ENCODE peak calls at places on chromosomes 12 and 14, in five cellular contexts. F, K, R, A and G are unnamed samples.

GRCh38 chr12:101107032-101107763 is 102.8 kb downstream of the SLC5A8 start:
- DNase-seq in F (no peak), K (no peak), R (no peak), A (no peak), G (no peak)

GRCh38 chr12:50825372-50825838 is 17.3 kb upstream of the TMPRSS12 start:
- DNase-seq in F (no peak), K (peak; percentile 89), R (peak; percentile 89), A (peak; percentile 72), G (no peak)

GRCh38 chr12:49282302-49282701 is 12.6 kb upstream of the PRPH start:
- DNase-seq in F (no peak), K (no peak), R (no peak), A (no peak), G (no peak)

GRCh38 chr12:15684896-15685658 is 104.1 kb downstream of the EPS8 start:
- DNase-seq in F (no peak), K (no peak), R (no peak), A (no peak), G (no peak)

GRCh38 chr12:107344035-107344808 is 250.9 kb upstream of the CRY1 start:
- DNase-seq in F (no peak), K (no peak), R (no peak), A (peak; percentile 96), G (no peak)

GRCh38 chr14:55129086-55129427 is at the start of gene LGALS3:
- DNase-seq in F (peak; percentile 87), K (peak; percentile 75), R (peak; percentile 56), A (peak; percentile 56), G (no peak)

GRCh38 chr12:78115889-78116288 is 285.2 kb downstream of the NAV3 start:
- DNase-seq in F (no peak), K (no peak), R (no peak), A (no peak), G (no peak)

GRCh38 chr12:122886851-122887816 is 8.8 kb downstream of the VPS37B start:
- DNase-seq in F (no peak), K (peak; percentile 35), R (no peak), A (peak; percentile 70), G (peak; percentile 61)

GRCh38 chr14:33676135-33676566 is 274.7 kb downstream of the EGLN3 start:
- DNase-seq in F (peak; percentile 36), K (peak; percentile 74), R (peak; percentile 54), A (peak; percentile 37), G (no peak)

GRCh38 chr14:68685419-68686211 is 107.3 kb downstream of the ZFP36L1 start:
- DNase-seq in F (no peak), K (peak; percentile 61), R (peak; percentile 67), A (no peak), G (no peak)

GRCh38 chr12:11807453-11807852 is 158.0 kb downstream of the ETV6 start:
- DNase-seq in F (no peak), K (no peak), R (no peak), A (no peak), G (no peak)

GRCh38 chr12:94656556-94656955 is 6.2 kb upstream of the TMCC3 start:
- DNase-seq in F (no peak), K (no peak), R (no peak), A (no peak), G (no peak)

GRCh38 chr12:25833657-25834056 is 124.8 kb upstream of the RASSF8 start:
- DNase-seq in F (no peak), K (no peak), R (peak; percentile 39), A (no peak), G (no peak)

GRCh38 chr12:76183459-76184186 is 99.1 kb upstream of the NAP1L1 start:
- DNase-seq in F (peak; percentile 39), K (peak; percentile 97), R (peak; percentile 99), A (peak; percentile 80), G (no peak)

GRCh38 chr14:95891742-95892141 is 15.1 kb downstream of the TUNAR start:
- DNase-seq in F (no peak), K (no peak), R (peak; percentile 58), A (peak; percentile 23), G (no peak)

GRCh38 chr12:110537605-110538409 is 35.7 kb downstream of the RAD9B start:
- DNase-seq in F (peak; percentile 83), K (no peak), R (peak; percentile 27), A (no peak), G (no peak)

GRCh38 chr14:54322668-54323380 is 74.0 kb upstream of the CDKN3 start:
- DNase-seq in F (no peak), K (no peak), R (no peak), A (no peak), G (no peak)

GRCh38 chr12:79873223-79873622 is 61.7 kb downstream of the PPP1R12A start:
- DNase-seq in F (no peak), K (no peak), R (peak; percentile 34), A (no peak), G (no peak)

GRCh38 chr12:48221645-48222044 is 18.6 kb upstream of the OR10AD1 start:
- DNase-seq in F (no peak), K (peak; percentile 7), R (no peak), A (no peak), G (no peak)

GRCh38 chr12:121800694-121801600 is 2.9 kb upstream of the SETD1B start:
- DNase-seq in F (peak; percentile 86), K (peak; percentile 89), R (peak; percentile 86), A (peak; percentile 80), G (peak; percentile 88)

GRCh38 chr12:132620893-132621656 is 2.5 kb downstream of the P2RX2 start:
- DNase-seq in F (no peak), K (no peak), R (no peak), A (no peak), G (no peak)

GRCh38 chr12:132621657-132622435 is 3.3 kb downstream of the P2RX2 start:
- DNase-seq in F (no peak), K (no peak), R (no peak), A (no peak), G (no peak)

GRCh38 chr12:132623072-132623869 is 4.7 kb downstream of the P2RX2 start:
- DNase-seq in F (no peak), K (no peak), R (no peak), A (no peak), G (no peak)

GRCh38 chr12:132624186-132624855 is 5.7 kb downstream of the P2RX2 start:
- DNase-seq in F (no peak), K (no peak), R (no peak), A (no peak), G (no peak)

GRCh38 chr12:132622437-132623071 is 4.0 kb downstream of the P2RX2 start:
- DNase-seq in F (peak; percentile 76), K (peak; percentile 87), R (peak; percentile 83), A (no peak), G (no peak)
- H3K27ac ChIP-seq in F (peak overlapping the region; percentile 34), K (no peak overlapping the region), R (peak overlapping the region; percentile 61), A (no peak overlapping the region), G (no peak overlapping the region)

GRCh38 chr14:106509176-106509575 is 982.8 kb downstream of the TMEM121 start:
- DNase-seq in F (no peak), K (no peak), R (no peak), A (no peak), G (no peak)
- H3K4me1 ChIP-seq in F (no peaks in the 10 kb centered on the region), K (no peaks in the 10 kb centered on the region), R (no peaks in the 10 kb centered on the region), A (no peaks in the 10 kb centered on the region), G (no peaks in the 10 kb centered on the region)

GRCh38 chr12:71694099-71694820 is 8.4 kb downstream of the TMEM19 start:
- DNase-seq in F (no peak), K (no peak), R (no peak), A (no peak), G (no peak)
- H3K27ac ChIP-seq in F (peak overlapping the region; percentile 44), K (peak overlapping the region; percentile 94), R (no peak overlapping the region), A (no peak overlapping the region), G (no peak overlapping the region)

GRCh38 chr14:104184911-104185499 is 46.6 kb downstream of the KIF26A start:
- DNase-seq in F (peak; percentile 81), K (peak; percentile 21), R (no peak), A (peak; percentile 26), G (no peak)
- H3K4me1 ChIP-seq in F (peaks cover 16% of the 10 kb centered on the region), K (peaks cover 5% of the 10 kb centered on the region), R (no peaks in the 10 kb centered on the region), A (peaks cover 5% of the 10 kb centered on the region), G (no peaks in the 10 kb centered on the region)

DNA sequence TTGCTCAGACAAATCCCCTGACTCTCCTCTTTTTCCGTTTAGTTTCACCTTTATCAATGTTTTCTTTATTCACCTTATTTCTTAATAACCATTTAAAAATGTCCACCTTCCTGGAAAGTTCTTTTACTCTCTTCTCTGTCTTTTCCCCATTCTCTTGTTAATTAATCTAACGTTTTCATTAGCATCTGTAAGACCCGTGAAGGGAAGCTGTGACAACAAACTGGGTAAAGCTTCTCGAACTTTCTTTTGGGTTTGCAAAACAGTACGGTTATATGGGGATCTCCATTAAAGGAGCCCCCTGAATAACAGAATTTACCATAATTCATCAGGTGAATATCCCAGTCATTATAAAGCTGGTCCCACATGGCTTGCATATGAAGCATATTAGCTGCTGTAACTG is 42.5 kb downstream of the TMEM30B start:
- DNase-seq in F (no peak), K (no peak), R (no peak), A (no peak), G (no peak)
- H3K27ac ChIP-seq in F (no peak overlapping the region), K (no peak overlapping the region), R (no peak overlapping the region), A (no peak overlapping the region), G (no peak overlapping the region)